ENCODE peak calls at places on chromosomes 12 and 14, in six cellular contexts. I is NCI-H1436, G is EH, O is nephron progenitor cell, P is NCI-H1417, V is amniotic stem cell. M is an unnamed sample.

GRCh38 chr12:70936414-70936813 is 15.9 kb upstream of the PTPRR start:
- DNase-seq in I (no peak), G (no peak), O (no peak), P (no peak), V (no peak), M (no peak)

GRCh38 chr12:3242199-3242863 is 165.2 kb downstream of the TSPAN9 start:
- DNase-seq in I (no peak), G (no peak), O (no peak), P (peak), V (no peak), M (no peak)

GRCh38 chr12:69642531-69642930 is 31.8 kb upstream of the LRRC10 start:
- DNase-seq in I (no peak), G (no peak), O (no peak), P (no peak), V (no peak), M (peak)

GRCh38 chr12:27342551-27342950 is 9.9 kb downstream of the BMAL2 start:
- DNase-seq in I (no peak), G (no peak), O (no peak), P (no peak), V (no peak), M (no peak)

GRCh38 chr14:83291716-83292115 is 1758.1 kb upstream of the SEL1L start:
- DNase-seq in I (no peak), G (no peak), O (no peak), P (peak), V (no peak), M (no peak)

GRCh38 chr12:65881348-65881961 is 57.2 kb downstream of the HMGA2 start:
- DNase-seq in I (no peak), G (peak), O (no peak), P (no peak), V (no peak), M (no peak)

GRCh38 chr12:56080556-56081138 is 682 bp downstream of the ERBB3 start:
- DNase-seq in I (no peak), G (no peak), O (no peak), P (no peak), V (no peak), M (no peak)

GRCh38 chr12:117649796-117650195 is 288.4 kb upstream of the NOS1 start:
- DNase-seq in I (no peak), G (no peak), O (no peak), P (no peak), V (no peak), M (no peak)

GRCh38 chr12:71799105-71799504 is 40.5 kb upstream of the TBC1D15 start:
- DNase-seq in I (no peak), G (peak), O (no peak), P (no peak), V (no peak), M (no peak)